ENCODE peak calls at places on chromosomes 4 and X, in ten cellular contexts. V is mammary epithelial cell, J is HCT116, D is right lobe of liver, P is lung, A is tibial nerve, B is GM23248, X is aorta, M is heart left ventricle, I is pancreas. C is an unnamed sample.

GRCh38 chr4:88747351-88747750 is 49.7 kb upstream of the NAP1L5 start:
- DNase-seq in I (no peak), D (no peak), X (no peak), J (no peak), B (no peak), P (no peak), A (no peak), V (no peak), M (no peak), C (no peak)

GRCh38 chr4:9825049-9825448 is 43.6 kb downstream of the DRD5 start:
- DNase-seq in A (no peak), X (no peak), V (no peak), P (no peak), B (no peak), I (no peak), D (no peak), M (no peak), J (no peak), C (no peak)

GRCh38 chr4:116516711-116517110 is 568.7 kb downstream of the TRAM1L1 start:
- DNase-seq in X (no peak), J (no peak), P (no peak), B (no peak), M (no peak), D (no peak), A (no peak), V (no peak), I (no peak), C (no peak)

GRCh38 chr4:26404597-26405323 is 83.9 kb downstream of the RBPJ start:
- DNase-seq in X (no peak), I (no peak), B (no peak), P (no peak), D (no peak), M (no peak), V (no peak), J (no peak), A (no peak), C (no peak)

GRCh38 chr4:3193531-3194203 is 55.3 kb upstream of the MSANTD1 start:
- DNase-seq in V (no peak), M (no peak), B (peak; percentile 32), P (no peak), I (no peak), A (no peak), J (peak; percentile 2), D (no peak), X (no peak), C (no peak)

GRCh38 chr4:122873752-122874151 is 47.1 kb downstream of the FGF2 start:
- DNase-seq in J (no peak), V (peak; percentile 74), D (no peak), X (no peak), P (no peak), I (no peak), A (no peak), M (no peak), B (peak; percentile 65), C (no peak)

GRCh38 chr4:168524897-168525296 is 28.0 kb downstream of the PALLD start:
- DNase-seq in V (no peak), D (no peak), A (no peak), J (no peak), X (no peak), P (no peak), M (no peak), I (no peak), B (no peak), C (no peak)

GRCh38 chrX:105051364-105051763 is 169.1 kb downstream of the TEX13A start:
- DNase-seq in J (no peak), V (no peak), A (no peak), I (peak; percentile 40), M (no peak), X (no peak), P (no peak), B (no peak), D (no peak), C (peak; percentile 39)

GRCh38 chrX:80306007-80306406 is 114.2 kb upstream of the TENT5D start:
- DNase-seq in D (no peak), M (no peak), V (peak; percentile 22), P (no peak), X (no peak), I (no peak), B (no peak), J (no peak), A (no peak), C (no peak)

GRCh38 chr4:38377195-38377594 is 286.8 kb upstream of the KLF3 start:
- DNase-seq in I (no peak), P (no peak), M (no peak), A (no peak), X (no peak), B (no peak), V (no peak), D (no peak), J (no peak), C (no peak)

GRCh38 chr4:22869235-22869634 is 176.5 kb downstream of the GBA3 start:
- DNase-seq in M (no peak), X (no peak), P (no peak), J (no peak), A (no peak), D (no peak), V (no peak), B (no peak), I (no peak), C (no peak)

DNA sequence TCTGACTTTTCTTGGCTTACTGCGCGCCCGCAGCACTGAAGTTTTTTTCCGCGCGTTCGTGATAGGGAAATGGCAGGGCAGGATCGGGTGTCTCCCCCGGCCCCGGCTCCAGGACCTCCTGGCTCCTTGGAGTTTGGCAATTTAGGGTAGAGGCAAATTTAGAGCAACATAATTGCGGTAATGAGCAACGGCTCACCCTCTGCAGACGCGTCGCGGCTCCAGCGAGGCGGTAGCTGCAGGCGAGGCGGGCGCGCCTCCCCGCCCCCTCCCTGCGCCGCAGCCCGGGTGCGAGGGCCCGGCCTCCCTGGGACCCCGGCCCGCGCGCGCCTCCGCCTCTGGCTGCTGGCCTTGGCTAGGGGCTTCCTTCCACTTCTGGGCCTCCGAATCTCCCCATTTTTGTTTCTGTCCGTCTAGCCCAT is 6.2 kb downstream of the MSX1 start:
- DNase-seq in X (no peak), J (no peak), B (no peak), I (no peak), M (peak; percentile 1), P (no peak), D (no peak), V (no peak), A (no peak), C (no peak)
- H3K27me3 ChIP-seq in X (no peaks in the 10 kb centered on the region), J (no peaks in the 10 kb centered on the region), B (peaks cover 37% of the 10 kb centered on the region), I (no peaks in the 10 kb centered on the region), M (peaks cover 100% of the 10 kb centered on the region), P (peaks cover 17% of the 10 kb centered on the region), D (peaks cover 4% of the 10 kb centered on the region), V (peaks cover 70% of the 10 kb centered on the region), A (no peaks in the 10 kb centered on the region), C (no peaks in the 10 kb centered on the region)

DNA sequence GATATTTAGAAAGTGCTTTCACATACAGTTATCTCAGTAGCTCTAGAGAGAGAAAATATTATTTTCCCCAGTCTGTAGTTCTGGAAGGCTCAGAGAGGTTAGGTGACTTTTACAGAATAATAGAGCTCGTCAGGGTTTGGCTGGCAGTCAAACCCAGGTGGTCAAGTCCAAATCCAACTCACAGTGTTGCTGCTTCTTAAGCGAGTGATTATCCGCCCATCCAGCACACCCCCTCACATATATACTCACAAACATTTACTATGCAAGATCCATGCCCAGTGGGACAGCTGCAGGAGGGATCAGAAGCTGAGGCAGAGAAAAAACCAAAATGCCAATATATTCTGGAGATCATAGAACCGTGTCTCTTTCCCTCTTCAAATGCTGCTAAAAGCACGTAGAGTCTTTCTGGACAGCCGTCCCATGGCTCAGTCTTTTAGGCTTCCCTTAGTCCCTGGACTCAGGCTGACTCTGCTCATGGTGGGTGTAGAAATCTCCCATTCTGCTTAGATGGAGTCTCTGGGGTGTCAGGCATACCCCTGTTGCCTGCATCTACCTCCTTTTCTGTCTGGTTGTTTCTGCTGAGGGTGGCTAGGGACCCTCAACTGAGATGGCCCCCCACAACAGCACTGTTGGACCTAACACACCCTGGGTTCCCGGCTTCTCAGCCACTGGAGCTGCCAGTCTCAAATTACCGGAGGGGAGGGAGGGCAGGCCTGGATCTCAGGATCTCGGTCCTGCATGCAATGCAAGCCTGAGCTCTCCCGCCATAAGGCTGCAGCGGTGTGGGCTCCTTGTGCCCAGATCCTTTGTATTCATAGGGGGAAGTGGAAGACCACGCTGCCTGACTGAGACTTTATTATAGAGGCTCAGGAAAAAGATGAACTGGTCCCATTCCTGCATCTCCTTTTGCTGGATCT is at the start of gene CHRNA9:
- DNase-seq in P (no peak), J (no peak), B (peak; percentile 41), D (no peak), A (no peak), V (no peak), X (no peak), M (no peak), I (no peak), C (no peak)
- H3K4me3 ChIP-seq in P (no peak within 1 kb of the TSS), J (no peak within 1 kb of the TSS), B (peak within 1 kb of the TSS; percentile 17), D (no peak within 1 kb of the TSS), A (no peak within 1 kb of the TSS), V (no peak within 1 kb of the TSS), X (no peak within 1 kb of the TSS), M (no peak within 1 kb of the TSS), I (no peak within 1 kb of the TSS), C (no peak within 1 kb of the TSS)

GRCh38 chrX:96721398-96721797 is 36.8 kb downstream of the DIAPH2 start:
- DNase-seq in D (no peak), P (no peak), M (no peak), B (no peak), X (no peak), J (no peak), I (no peak), A (no peak), V (no peak), C (no peak)

GRCh38 chrX:96722793-96723192 is 38.2 kb downstream of the DIAPH2 start:
- DNase-seq in V (no peak), B (no peak), M (no peak), A (no peak), X (no peak), I (no peak), J (no peak), D (no peak), P (no peak), C (no peak)

GRCh38 chrX:96715412-96715940 is 30.8 kb downstream of the DIAPH2 start:
- DNase-seq in V (no peak), J (no peak), B (peak; percentile 46), I (no peak), D (no peak), M (no peak), A (no peak), P (no peak), X (no peak), C (no peak)

GRCh38 chrX:96719161-96719875 is 34.7 kb downstream of the DIAPH2 start:
- DNase-seq in A (no peak), V (no peak), M (no peak), B (no peak), P (no peak), I (no peak), J (no peak), D (no peak), X (no peak), C (no peak)
- H3K4me1 ChIP-seq in A (no peaks in the 10 kb centered on the region), V (no peaks in the 10 kb centered on the region), M (no peaks in the 10 kb centered on the region), B (peaks cover 11% of the 10 kb centered on the region), P (no peaks in the 10 kb centered on the region), I (no peaks in the 10 kb centered on the region), J (no peaks in the 10 kb centered on the region), D (peaks cover 11% of the 10 kb centered on the region), X (no peaks in the 10 kb centered on the region), C (no peaks in the 10 kb centered on the region)

DNA sequence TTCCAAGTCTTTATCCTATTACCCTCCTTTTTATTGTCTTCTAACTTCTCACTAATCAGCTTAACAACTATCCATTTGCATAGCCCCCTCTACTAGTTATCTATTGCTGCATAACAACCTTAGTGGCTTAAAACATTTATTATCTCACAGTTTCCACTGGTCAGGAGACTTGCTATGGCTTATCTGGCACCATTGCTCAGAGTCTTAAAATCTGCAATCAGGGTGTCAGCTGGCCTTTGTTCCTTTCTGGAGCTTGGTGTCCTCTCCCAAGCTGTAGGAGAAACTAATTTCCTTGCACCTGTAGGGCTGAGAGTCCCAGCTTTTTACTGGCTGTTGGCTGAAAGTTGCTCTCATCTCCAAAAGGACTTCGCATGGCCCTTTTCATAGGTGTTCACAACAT is 137.0 kb upstream of the SMIM31 start:
- DNase-seq in I (no peak), P (no peak), A (no peak), B (no peak), X (no peak), J (no peak), M (no peak), V (no peak), D (no peak), C (no peak)
- H3K27me3 ChIP-seq in I (no peaks in the 10 kb centered on the region), P (no peaks in the 10 kb centered on the region), A (no peaks in the 10 kb centered on the region), B (no peaks in the 10 kb centered on the region), X (no peaks in the 10 kb centered on the region), J (no peaks in the 10 kb centered on the region), M (no peaks in the 10 kb centered on the region), V (no peaks in the 10 kb centered on the region), D (no peaks in the 10 kb centered on the region), C (no peaks in the 10 kb centered on the region)